ENCODE peak calls at places on chromosomes 7 and 10, in four cellular contexts. One of them, this sample, is unnamed.
A peak's percentile ranks its signal among the peaks of the same experiment; 100 is the strongest.

GRCh38 chr10:17075510-17075909 is 54.1 kb downstream of the CUBN start:
- DNase-seq in left cardiac atrium: no peak
- DNase-seq in GM04504: peak; percentile 83
- DNase-seq in spleen: no peak
- DNase-seq in this sample: peak; percentile 83

GRCh38 chr7:44750424-44750823 is 1.8 kb downstream of the ZMIZ2 start:
- DNase-seq in left cardiac atrium: no peak
- DNase-seq in GM04504: no peak
- DNase-seq in spleen: peak; percentile 65
- DNase-seq in this sample: no peak

GRCh38 chr10:56567580-56567979 is 206.5 kb upstream of the ZWINT start:
- DNase-seq in left cardiac atrium: no peak
- DNase-seq in GM04504: no peak
- DNase-seq in spleen: no peak
- DNase-seq in this sample: no peak

GRCh38 chr10:114534480-114535095 is 123.5 kb downstream of the ABLIM1 start:
- DNase-seq in left cardiac atrium: no peak
- DNase-seq in GM04504: no peak
- DNase-seq in spleen: no peak
- DNase-seq in this sample: no peak

GRCh38 chr10:119498889-119499864 is 43.3 kb downstream of the RGS10 start:
- DNase-seq in left cardiac atrium: no peak
- DNase-seq in GM04504: no peak
- DNase-seq in spleen: no peak
- DNase-seq in this sample: no peak

GRCh38 chr10:3186365-3186764 is 13.8 kb upstream of the PITRM1 start:
- DNase-seq in left cardiac atrium: no peak
- DNase-seq in GM04504: no peak
- DNase-seq in spleen: no peak
- DNase-seq in this sample: no peak

GRCh38 chr10:86941991-86942421 is 15.4 kb downstream of the MMRN2 start:
- DNase-seq in left cardiac atrium: no peak
- DNase-seq in GM04504: no peak
- DNase-seq in spleen: no peak
- DNase-seq in this sample: no peak

GRCh38 chr10:35352508-35352907 is 16.2 kb downstream of the CCNY start:
- DNase-seq in left cardiac atrium: no peak
- DNase-seq in GM04504: no peak
- DNase-seq in spleen: no peak
- DNase-seq in this sample: no peak

GRCh38 chr10:84845628-84846261 is 517.4 kb downstream of the CCSER2 start:
- DNase-seq in left cardiac atrium: no peak
- DNase-seq in GM04504: no peak
- DNase-seq in spleen: no peak
- DNase-seq in this sample: no peak

GRCh38 chr7:26813426-26813825 is 51.0 kb downstream of the SKAP2 start:
- DNase-seq in left cardiac atrium: no peak
- DNase-seq in GM04504: no peak
- DNase-seq in spleen: no peak
- DNase-seq in this sample: no peak

GRCh38 chr10:35451103-35452016 is 115.1 kb downstream of the CCNY start:
- DNase-seq in left cardiac atrium: no peak
- DNase-seq in GM04504: no peak
- DNase-seq in spleen: no peak
- DNase-seq in this sample: no peak

GRCh38 chr7:50141131-50141530 is 48.1 kb upstream of the ZPBP start:
- DNase-seq in left cardiac atrium: no peak
- DNase-seq in GM04504: no peak
- DNase-seq in spleen: no peak
- DNase-seq in this sample: no peak

GRCh38 chr10:109633846-109634245 is 289.5 kb downstream of the XPNPEP1 start:
- DNase-seq in left cardiac atrium: no peak
- DNase-seq in GM04504: no peak
- DNase-seq in spleen: no peak
- DNase-seq in this sample: no peak

GRCh38 chr7:134922730-134923704 is 63.3 kb upstream of the AGBL3 start:
- DNase-seq in left cardiac atrium: no peak
- DNase-seq in GM04504: no peak
- DNase-seq in spleen: no peak
- DNase-seq in this sample: no peak

GRCh38 chr7:135964254-135964653 is 12.9 kb downstream of the MTPN start:
- DNase-seq in left cardiac atrium: no peak
- DNase-seq in GM04504: no peak
- DNase-seq in spleen: no peak
- DNase-seq in this sample: no peak

GRCh38 chr10:97321032-97321806 is 2.1 kb downstream of the FRAT1 start:
- DNase-seq in left cardiac atrium: peak; percentile 44
- DNase-seq in GM04504: no peak
- DNase-seq in spleen: peak; percentile 88
- DNase-seq in this sample: no peak

GRCh38 chr7:124033093-124033806 is 383 bp upstream of the TMEM229A start:
- DNase-seq in left cardiac atrium: peak; percentile 21
- DNase-seq in GM04504: no peak
- DNase-seq in spleen: no peak
- DNase-seq in this sample: no peak

GRCh38 chr7:40008218-40008815 is 58.3 kb downstream of the CDK13 start:
- DNase-seq in left cardiac atrium: no peak
- DNase-seq in GM04504: peak; percentile 54
- DNase-seq in spleen: no peak
- DNase-seq in this sample: no peak

GRCh38 chr7:131011437-131011752 is 277.4 kb upstream of the KLF14 start:
- DNase-seq in left cardiac atrium: no peak
- DNase-seq in GM04504: no peak
- DNase-seq in spleen: peak; percentile 84
- DNase-seq in this sample: no peak

GRCh38 chr7:146772581-146772980 is 656.0 kb downstream of the CNTNAP2 start:
- DNase-seq in left cardiac atrium: no peak
- DNase-seq in GM04504: no peak
- DNase-seq in spleen: no peak
- DNase-seq in this sample: no peak

GRCh38 chr7:134513169-134513752 is 14.1 kb upstream of the AKR1B10 start:
- DNase-seq in left cardiac atrium: peak; percentile 27
- DNase-seq in GM04504: no peak
- DNase-seq in spleen: no peak
- DNase-seq in this sample: no peak

GRCh38 chr7:91941450-91941849 is 788 bp downstream of the AKAP9 start:
- DNase-seq in left cardiac atrium: peak; percentile 59
- DNase-seq in GM04504: no peak
- DNase-seq in spleen: no peak
- DNase-seq in this sample: no peak

GRCh38 chr7:149216402-149216801 is 21.1 kb downstream of the ZNF282 start:
- DNase-seq in left cardiac atrium: no peak
- DNase-seq in GM04504: no peak
- DNase-seq in spleen: no peak
- DNase-seq in this sample: no peak

GRCh38 chr7:106862317-106863183 is 2.5 kb upstream of the PIK3CG start:
- DNase-seq in left cardiac atrium: no peak
- DNase-seq in GM04504: peak; percentile 37
- DNase-seq in spleen: no peak
- DNase-seq in this sample: no peak

GRCh38 chr10:48905311-48905710 is 34.3 kb downstream of the LRRC18 start:
- DNase-seq in left cardiac atrium: no peak
- DNase-seq in GM04504: no peak
- DNase-seq in spleen: no peak
- DNase-seq in this sample: no peak

GRCh38 chr10:3472705-3473078 is 300.1 kb upstream of the PITRM1 start:
- DNase-seq in left cardiac atrium: no peak
- DNase-seq in GM04504: peak; percentile 72
- DNase-seq in spleen: no peak
- DNase-seq in this sample: peak; percentile 46

GRCh38 chr10:15141136-15142067 is 27.1 kb downstream of the NMT2 start:
- DNase-seq in left cardiac atrium: no peak
- DNase-seq in GM04504: no peak
- DNase-seq in spleen: no peak
- DNase-seq in this sample: no peak

GRCh38 chr7:42350801-42351200 is 113.8 kb upstream of the GLI3 start:
- DNase-seq in left cardiac atrium: no peak
- DNase-seq in GM04504: peak; percentile 0
- DNase-seq in spleen: no peak
- DNase-seq in this sample: no peak

GRCh38 chr10:32163076-32163773 is 107.0 kb upstream of the KIF5B start:
- DNase-seq in left cardiac atrium: no peak
- DNase-seq in GM04504: no peak
- DNase-seq in spleen: no peak
- DNase-seq in this sample: no peak

GRCh38 chr10:30052062-30052461 is 7.3 kb downstream of the JCAD start:
- DNase-seq in left cardiac atrium: no peak
- DNase-seq in GM04504: no peak
- DNase-seq in spleen: no peak
- DNase-seq in this sample: no peak

GRCh38 chr7:70392870-70393269 is 739.1 kb upstream of the GALNT17 start:
- DNase-seq in left cardiac atrium: no peak
- DNase-seq in GM04504: no peak
- DNase-seq in spleen: no peak
- DNase-seq in this sample: no peak

GRCh38 chr7:68321076-68321639 is 1277.1 kb upstream of the AUTS2 start:
- DNase-seq in left cardiac atrium: peak; percentile 42
- DNase-seq in GM04504: no peak
- DNase-seq in spleen: no peak
- DNase-seq in this sample: no peak

GRCh38 chr10:119496282-119496681 is 46.2 kb downstream of the RGS10 start:
- DNase-seq in left cardiac atrium: no peak
- DNase-seq in GM04504: no peak
- DNase-seq in spleen: no peak
- DNase-seq in this sample: no peak

GRCh38 chr10:62632071-62632809 is 172.3 kb upstream of the ADO start:
- DNase-seq in left cardiac atrium: peak; percentile 65
- DNase-seq in GM04504: no peak
- DNase-seq in spleen: peak; percentile 85
- DNase-seq in this sample: no peak

GRCh38 chr10:49387029-49387428 is 8.9 kb downstream of the DRGX start:
- DNase-seq in left cardiac atrium: no peak
- DNase-seq in GM04504: peak; percentile 6
- DNase-seq in spleen: no peak
- DNase-seq in this sample: peak; percentile 31